ENCODE peak calls at places on chromosomes 1 and 21, in five cellular contexts. B is GM12878, W is K562, H is SK-N-SH, A is HepG2. X is an unnamed sample.

GRCh38 chr1:39613250-39613649 is 26.2 kb downstream of the HEYL start:
- DNase-seq in H (no peak), A (no peak), B (no peak), W (no peak), X (no peak)

GRCh38 chr21:36867506-36867905 is 99.0 kb downstream of the HLCS start:
- DNase-seq in H (no peak), A (no peak), B (no peak), W (no peak), X (no peak)

GRCh38 chr1:88998716-88999115 is 6.3 kb upstream of the KYAT3 start:
- DNase-seq in H (peak), B (no peak), W (peak), A (peak), X (peak)

GRCh38 chr1:225763815-225764548 is 13.6 kb upstream of the SRP9 start:
- DNase-seq in W (no peak), B (no peak), A (no peak), H (no peak), X (no peak)

GRCh38 chr1:151923422-151923821 is 14.1 kb upstream of the THEM4 start:
- DNase-seq in A (no peak), H (no peak), W (no peak), B (no peak), X (no peak)

GRCh38 chr1:41315867-41316266 is 45.4 kb upstream of the FOXO6 start:
- DNase-seq in B (no peak), W (no peak), H (no peak), A (no peak), X (no peak)

GRCh38 chr1:154931940-154932487 is 4.5 kb downstream of the PMVK start:
- DNase-seq in A (peak), B (no peak), W (no peak), H (no peak), X (peak)

GRCh38 chr1:46469846-46470245 is 19.8 kb upstream of the DMBX1 start:
- DNase-seq in H (no peak), W (no peak), A (no peak), B (no peak), X (no peak)

GRCh38 chr1:210360852-210361477 is 32.3 kb downstream of the HHAT start:
- DNase-seq in W (peak), B (no peak), H (peak), A (peak), X (peak)

GRCh38 chr1:119893827-119894700 is 2.3 kb downstream of the ADAM30 start:
- DNase-seq in H (no peak), W (no peak), B (no peak), A (peak), X (no peak)

GRCh38 chr1:245683377-245683716 is 528.6 kb downstream of the KIF26B start:
- DNase-seq in A (no peak), H (no peak), B (no peak), W (no peak), X (no peak)

GRCh38 chr1:26787381-26787705 is 407 bp upstream of the PIGV start:
- DNase-seq in H (no peak), W (no peak), A (no peak), B (peak), X (no peak)

GRCh38 chr1:46345281-46345680 is 4.7 kb downstream of the NSUN4 start:
- DNase-seq in B (no peak), A (peak), H (no peak), W (no peak), X (no peak)

GRCh38 chr21:43361127-43361492 is 65.8 kb downstream of the SIK1 start:
- DNase-seq in H (peak), A (no peak), W (no peak), B (no peak), X (no peak)

GRCh38 chr1:94068831-94069648 is 51.9 kb downstream of the ABCA4 start:
- DNase-seq in A (peak), B (no peak), H (no peak), W (no peak), X (no peak)

DNA sequence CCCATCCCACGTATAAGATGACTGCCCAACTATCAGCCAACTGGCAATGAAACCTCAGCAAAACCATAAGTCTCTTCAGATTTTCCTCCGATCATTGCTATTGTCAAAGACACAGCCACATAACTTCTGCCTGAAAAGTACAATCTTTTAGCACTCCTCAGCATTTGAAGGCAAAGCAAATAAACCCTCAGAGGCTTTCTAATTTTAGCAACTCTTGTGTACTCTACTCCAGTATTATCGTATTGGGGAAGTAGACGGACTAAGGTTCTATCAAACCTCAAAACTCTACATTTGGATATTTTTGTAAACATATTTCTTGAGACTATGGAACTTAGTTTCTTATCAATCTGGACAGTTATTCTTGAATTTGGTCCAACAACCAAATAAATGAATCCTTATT is 1206.2 kb upstream of the NCAM2 start:
- DNase-seq in A (no peak), B (no peak), H (no peak), W (no peak), X (no peak)
- TF ChIP-seq ZBTB33 in A (no peak), B (no peak), H (no peak), W (no peak), X (no peak)

GRCh38 chr1:167808104-167808503 is 86.3 kb downstream of the MPZL1 start:
- DNase-seq in B (no peak), W (no peak), A (no peak), H (no peak), X (no peak)

GRCh38 chr1:167808690-167809089 is 86.9 kb downstream of the MPZL1 start:
- DNase-seq in B (no peak), H (no peak), W (no peak), A (no peak), X (no peak)

GRCh38 chr1:167803358-167804217 is 81.8 kb downstream of the MPZL1 start:
- DNase-seq in A (peak), W (peak), B (peak), H (peak), X (peak)

GRCh38 chr1:167802235-167802634 is 80.5 kb downstream of the MPZL1 start:
- DNase-seq in H (no peak), B (no peak), W (no peak), A (no peak), X (no peak)

GRCh38 chr1:167805041-167805556 is 83.3 kb downstream of the MPZL1 start:
- DNase-seq in B (peak), H (peak), A (no peak), W (no peak), X (no peak)
- TF ChIP-seq ZBTB33 in B (no peak), H (no peak), A (no peak), W (no peak), X (no peak)

GRCh38 chr1:240653030-240653429 is 41.1 kb upstream of the GREM2 start:
- DNase-seq in H (no peak), A (no peak), B (no peak), W (no peak), X (no peak)

GRCh38 chr1:240652554-240652953 is 40.6 kb upstream of the GREM2 start:
- DNase-seq in H (no peak), B (no peak), W (no peak), A (no peak), X (no peak)

GRCh38 chr1:240663160-240663879 is 51.4 kb upstream of the GREM2 start:
- DNase-seq in A (no peak), B (no peak), H (no peak), W (no peak), X (no peak)

DNA sequence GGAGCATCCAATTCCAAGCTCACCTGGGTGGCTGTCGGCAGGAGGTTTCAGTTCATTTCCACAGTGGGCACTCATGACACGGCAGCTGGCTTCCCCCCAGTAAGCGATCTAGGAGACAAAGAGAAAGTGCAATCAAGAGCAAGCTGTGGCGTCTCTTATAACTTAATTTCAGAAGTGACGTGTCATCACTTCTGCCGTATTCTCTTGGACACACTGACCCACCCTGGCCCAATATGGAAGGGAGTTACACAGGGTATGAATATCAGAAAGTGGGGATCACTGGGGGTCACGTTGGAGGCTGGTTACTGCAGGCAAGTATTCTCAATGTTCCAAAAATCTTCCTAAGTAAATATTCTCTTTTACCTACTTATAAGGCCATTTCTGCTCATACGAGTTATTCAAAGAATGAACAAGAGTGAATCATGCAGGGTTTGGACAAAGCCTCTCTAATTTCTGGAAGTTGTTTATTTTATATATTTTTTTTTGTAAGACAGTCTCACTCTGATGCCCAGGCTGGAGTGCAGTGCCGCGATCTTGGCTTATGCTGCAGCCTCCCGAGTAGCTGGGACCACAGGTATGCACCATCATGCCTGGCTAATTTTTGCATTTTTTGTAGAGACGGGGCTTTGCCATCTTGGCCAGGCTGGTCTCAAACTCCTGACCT is 46.5 kb upstream of the GREM2 start:
- DNase-seq in H (no peak), W (no peak), B (no peak), A (no peak), X (no peak)
- TF ChIP-seq ZBTB33 in H (no peak), W (no peak), B (no peak), A (no peak), X (no peak)

GRCh38 chr1:25743164-25744139 is 56.5 kb upstream of the SELENON start:
- DNase-seq in A (no peak), H (no peak), W (no peak), B (no peak), X (no peak)
- TF ChIP-seq ZBTB33 in A (no peak), H (no peak), W (no peak), B (no peak), X (no peak)